ENCODE peak calls at places on chromosomes 11 and 22, in four cellular contexts. I, Q, D and Y are unnamed samples.

GRCh38 chr11:64759722-64760719 is at the start of gene PYGM:
- DNase-seq in Q (no peak), D (no peak), I (no peak), Y (peak)

GRCh38 chr11:100827934-100828661 is 141.0 kb downstream of the ARHGAP42 start:
- DNase-seq in Q (peak), D (peak), I (no peak), Y (peak)

GRCh38 chr11:117200813-117201515 is 1.8 kb downstream of the TAGLN start:
- DNase-seq in D (no peak), Q (no peak), I (no peak), Y (no peak)

GRCh38 chr11:69295995-69296889 is 2.3 kb downstream of the MYEOV start:
- DNase-seq in Q (no peak), I (peak), D (peak), Y (peak)

GRCh38 chr22:29690481-29690880 is 29.3 kb upstream of the CABP7 start:
- DNase-seq in I (no peak), D (no peak), Q (no peak), Y (no peak)

GRCh38 chr11:3627291-3627690 is 14.5 kb downstream of the ART5 start:
- DNase-seq in D (peak), I (no peak), Q (peak), Y (peak)

GRCh38 chr22:44815099-44816070 is 63.0 kb downstream of the ARHGAP8 start:
- DNase-seq in Q (no peak), I (no peak), D (no peak), Y (no peak)

GRCh38 chr11:79274636-79275315 is 166.1 kb downstream of the TENM4 start:
- DNase-seq in D (no peak), I (no peak), Q (no peak), Y (peak)

GRCh38 chr22:40512426-40513136 is 123.9 kb downstream of the MRTFA start:
- DNase-seq in I (no peak), Q (peak), D (peak), Y (peak)

GRCh38 chr11:35223429-35223828 is 84.5 kb downstream of the CD44 start:
- DNase-seq in D (no peak), Q (no peak), I (no peak), Y (peak)

GRCh38 chr22:28822930-28823481 is 22.6 kb upstream of the XBP1 start:
- DNase-seq in I (no peak), Q (no peak), D (no peak), Y (no peak)

GRCh38 chr11:38019072-38019775 is 1421.2 kb upstream of the RAG2 start:
- DNase-seq in I (no peak), Q (peak), D (peak), Y (peak)

GRCh38 chr22:36506637-36507517 is at the start of gene FOXRED2:
- DNase-seq in I (peak), Q (peak), D (peak), Y (peak)

GRCh38 chr22:31825513-31825912 is 71.7 kb downstream of the DEPDC5 start:
- DNase-seq in Q (peak), I (no peak), D (peak), Y (no peak)

GRCh38 chr22:42855726-42856125 is 1.3 kb downstream of the ARFGAP3 start:
- DNase-seq in I (no peak), Q (no peak), D (no peak), Y (no peak)

GRCh38 chr11:113835306-113835705 is 40.1 kb downstream of the USP28 start:
- DNase-seq in D (no peak), I (no peak), Q (no peak), Y (no peak)

DNA sequence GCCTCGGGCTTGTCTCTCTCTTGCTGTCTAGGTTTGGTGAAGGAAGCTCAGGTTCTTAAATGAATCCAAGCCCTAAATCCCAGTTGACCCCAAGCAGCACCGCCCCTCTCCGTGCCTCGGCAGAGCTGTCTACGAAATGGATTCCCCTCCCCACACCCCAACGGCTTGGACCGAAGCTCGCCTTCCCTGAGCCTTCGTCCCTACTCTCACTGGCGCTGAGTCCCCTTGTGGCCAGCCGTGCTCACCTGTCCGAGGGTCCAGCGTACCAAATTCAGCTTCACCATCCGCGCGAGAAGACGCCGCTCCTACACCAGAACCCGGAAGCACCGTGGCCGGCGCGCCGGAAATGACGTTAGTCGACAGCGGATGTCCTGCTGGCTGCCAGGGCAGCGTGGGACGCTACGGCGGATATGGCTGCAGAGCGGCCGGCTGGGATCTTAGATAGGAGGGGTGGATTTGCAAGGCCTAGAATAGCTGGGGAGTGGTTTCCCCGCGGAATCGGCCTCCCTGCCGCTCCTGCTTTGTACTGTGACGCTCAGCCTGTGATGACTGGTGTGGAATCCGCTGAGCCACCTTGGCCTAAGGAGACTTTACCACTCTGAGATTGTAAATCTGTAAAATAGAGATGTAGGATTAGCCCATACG is at the start of gene TFIP11:
- DNase-seq in I (peak), Q (peak), D (peak), Y (peak)
- TF ChIP-seq CTCF in I (no peak), Q (no peak), D (no peak), Y (no peak)

GRCh38 chr11:112345708-112346107 is 85.0 kb upstream of the PLET1 start:
- DNase-seq in I (no peak), Q (no peak), D (no peak), Y (no peak)
- TF ChIP-seq CTCF in I (no peak), Q (peak), D (no peak), Y (peak)

GRCh38 chr22:19801340-19802000 is 40.9 kb downstream of the TBX1 start:
- DNase-seq in Q (no peak), I (no peak), D (no peak), Y (no peak)
- TF ChIP-seq CTCF in Q (no peak), I (no peak), D (no peak), Y (no peak)

DNA sequence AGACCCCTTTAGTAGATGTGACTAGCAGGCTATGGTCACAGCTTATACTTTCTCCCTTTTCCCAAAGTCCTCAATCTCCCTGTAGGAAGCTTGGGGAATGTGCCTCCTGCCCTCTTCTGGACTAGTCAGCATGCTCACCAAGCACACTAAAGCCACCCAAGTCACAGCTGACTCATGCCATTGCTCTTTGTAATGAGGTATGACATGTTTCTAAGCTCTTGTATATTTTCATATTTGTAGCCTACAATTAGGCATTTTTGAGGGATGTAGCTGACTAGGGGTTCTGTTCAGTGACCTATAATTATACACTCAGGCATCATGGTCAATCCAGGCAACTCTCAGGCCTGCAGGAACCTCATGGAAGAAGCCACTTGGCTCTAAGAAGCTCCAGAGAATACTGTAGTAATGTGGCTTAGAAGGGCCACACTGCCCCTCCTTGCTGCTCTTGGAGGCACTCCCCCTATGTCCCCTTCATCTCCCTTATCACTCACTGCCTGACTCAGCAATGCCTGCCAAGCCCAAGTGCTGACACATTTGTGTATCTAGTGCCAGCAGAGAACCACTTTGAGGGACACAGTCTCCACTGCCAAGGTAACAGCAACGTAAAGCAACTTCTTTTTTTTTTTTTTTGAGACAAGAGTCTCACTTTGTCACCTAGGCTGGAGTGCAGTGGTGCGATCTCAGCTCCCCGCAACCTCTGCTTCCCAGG is 86.2 kb downstream of the RPL27A start:
- DNase-seq in Q (no peak), I (no peak), D (peak), Y (peak)
- TF ChIP-seq CTCF in Q (peak), I (no peak), D (peak), Y (peak)